ENCODE peak calls at places on chromosomes 6 and 20, in seven cellular contexts. Y is GM23248, H is PC-3, K is GM23338, T is HCT116, I is hepatocyte, G is MM.1S. E is an unnamed sample.

GRCh38 chr20:48397689-48398005 is 430.2 kb downstream of the PREX1 start:
- DNase-seq in Y (no peak), H (no peak), K (no peak), T (no peak), I (peak), G (no peak), E (no peak)

GRCh38 chr20:59781236-59781635 is 152.2 kb downstream of the SYCP2 start:
- DNase-seq in Y (no peak), H (no peak), K (no peak), T (no peak), I (no peak), G (no peak), E (no peak)

GRCh38 chr6:71349976-71350615 is 61.5 kb downstream of the OGFRL1 start:
- DNase-seq in Y (peak), H (peak), K (no peak), T (no peak), I (no peak), G (no peak), E (no peak)

GRCh38 chr6:99333068-99333467 is 16.4 kb downstream of the FAXC start:
- DNase-seq in Y (no peak), H (no peak), K (no peak), T (no peak), I (no peak), G (peak), E (peak)

GRCh38 chr6:112332274-112332673 is 14.9 kb upstream of the RFPL4B start:
- DNase-seq in Y (peak), H (no peak), K (no peak), T (no peak), I (no peak), G (no peak), E (no peak)

GRCh38 chr6:137498488-137499219 is 4.5 kb upstream of the OLIG3 start:
- DNase-seq in Y (no peak), H (no peak), K (no peak), T (no peak), I (no peak), G (no peak), E (no peak)

GRCh38 chr6:33375143-33375649 is 16.4 kb upstream of the KIFC1 start:
- DNase-seq in Y (peak), H (peak), K (no peak), T (no peak), I (peak), G (no peak), E (no peak)

GRCh38 chr6:97669191-97669651 is 386.2 kb upstream of the MMS22L start:
- DNase-seq in Y (peak), H (no peak), K (peak), T (no peak), I (peak), G (no peak), E (no peak)

GRCh38 chr6:169251371-169251802 is 2.3 kb downstream of the THBS2 start:
- DNase-seq in Y (peak), H (no peak), K (peak), T (no peak), I (no peak), G (no peak), E (no peak)

GRCh38 chr6:47520282-47520681 is 42.7 kb downstream of the CD2AP start:
- DNase-seq in Y (no peak), H (no peak), K (no peak), T (no peak), I (peak), G (no peak), E (no peak)

GRCh38 chr6:170034294-170034693 is 256.6 kb downstream of the DLL1 start:
- DNase-seq in Y (no peak), H (no peak), K (no peak), T (no peak), I (no peak), G (no peak), E (no peak)

GRCh38 chr6:164826831-164827468 is 482.5 kb downstream of the C6orf118 start:
- DNase-seq in Y (no peak), H (peak), K (no peak), T (no peak), I (no peak), G (no peak), E (no peak)

GRCh38 chr6:117559299-117559698 is 43.0 kb downstream of the GOPC start:
- DNase-seq in Y (no peak), H (no peak), K (no peak), T (no peak), I (no peak), G (no peak), E (no peak)

GRCh38 chr6:15945593-15946159 is 183.2 kb upstream of the MYLIP start:
- DNase-seq in Y (peak), H (peak), K (no peak), T (no peak), I (no peak), G (no peak), E (no peak)

GRCh38 chr20:63223121-63223825 is 7.3 kb upstream of the YTHDF1 start:
- DNase-seq in Y (peak), H (peak), K (peak), T (no peak), I (peak), G (peak), E (peak)

GRCh38 chr6:114169763-114170162 is 173.1 kb downstream of the HS3ST5 start:
- DNase-seq in Y (no peak), H (no peak), K (no peak), T (no peak), I (no peak), G (no peak), E (no peak)

GRCh38 chr20:4904127-4904860 is 97.0 kb downstream of the SLC23A2 start:
- DNase-seq in Y (no peak), H (peak), K (no peak), T (no peak), I (no peak), G (no peak), E (no peak)

GRCh38 chr6:87182321-87182720 is 27.0 kb downstream of the ZNF292 start:
- DNase-seq in Y (no peak), H (no peak), K (no peak), T (no peak), I (no peak), G (no peak), E (no peak)

GRCh38 chr6:36038120-36038876 is 10.7 kb downstream of the MAPK14 start:
- DNase-seq in Y (no peak), H (no peak), K (no peak), T (no peak), I (no peak), G (no peak), E (no peak)

GRCh38 chr6:10589983-10590382 is 68.8 kb downstream of the GCNT2 start:
- DNase-seq in Y (no peak), H (no peak), K (no peak), T (no peak), I (no peak), G (no peak), E (no peak)

GRCh38 chr6:157830354-157831017 is 7.4 kb downstream of the SNX9 start:
- DNase-seq in Y (no peak), H (no peak), K (no peak), T (no peak), I (no peak), G (no peak), E (no peak)

GRCh38 chr20:37296371-37296770 is 6.9 kb downstream of the MANBAL start:
- DNase-seq in Y (no peak), H (no peak), K (no peak), T (no peak), I (no peak), G (no peak), E (peak)

GRCh38 chr20:21113697-21114096 is 7.5 kb upstream of the LINC00237 start:
- DNase-seq in Y (no peak), H (no peak), K (no peak), T (no peak), I (no peak), G (no peak), E (no peak)
- TF ChIP-seq EZH2phosphoT487 in Y (no peak), H (no peak), K (no peak), T (no peak), I (no peak), G (no peak), E (no peak)

GRCh38 chr6:79525272-79526100 is 11.7 kb downstream of the LCA5 start:
- DNase-seq in Y (peak), H (peak), K (peak), T (no peak), I (peak), G (no peak), E (no peak)
- H3K4me2 ChIP-seq in Y (no peak), H (peak), K (peak), T (peak), I (peak), G (no peak), E (no peak)

DNA sequence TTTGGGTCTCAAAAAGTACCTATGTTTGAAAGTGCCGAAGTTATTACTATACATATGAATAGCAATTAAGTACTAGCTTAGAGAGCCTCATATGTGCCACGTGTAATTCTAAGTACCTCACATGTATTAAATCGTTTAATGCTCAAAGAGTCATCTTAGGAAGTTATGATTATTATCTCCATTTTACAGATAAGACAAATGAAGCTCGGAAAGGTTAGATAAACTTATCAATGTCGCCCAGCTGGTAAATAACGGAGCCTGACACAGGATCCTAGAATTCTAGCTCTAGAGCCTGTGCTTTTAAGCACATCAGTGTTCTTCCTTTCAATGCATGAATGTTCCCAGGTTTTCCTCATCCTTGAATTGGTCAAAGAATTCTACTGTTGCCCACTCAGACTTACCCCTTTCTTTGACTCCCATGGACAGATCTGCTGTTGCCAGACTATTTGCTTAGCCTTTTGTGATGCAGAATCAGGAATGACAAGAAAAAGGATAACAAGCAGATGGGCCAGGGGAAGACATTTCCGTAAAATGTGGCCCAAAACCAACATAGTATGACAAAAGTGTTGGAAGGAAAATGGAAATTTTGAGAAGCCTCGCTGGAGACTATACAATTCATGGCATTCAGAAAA is 237.0 kb upstream of the CITED2 start:
- DNase-seq in Y (no peak), H (no peak), K (peak), T (no peak), I (no peak), G (no peak), E (no peak)
- H2AFZ ChIP-seq in Y (peak), H (no peak), K (no peak), T (no peak), I (no peak), G (no peak), E (no peak)

DNA sequence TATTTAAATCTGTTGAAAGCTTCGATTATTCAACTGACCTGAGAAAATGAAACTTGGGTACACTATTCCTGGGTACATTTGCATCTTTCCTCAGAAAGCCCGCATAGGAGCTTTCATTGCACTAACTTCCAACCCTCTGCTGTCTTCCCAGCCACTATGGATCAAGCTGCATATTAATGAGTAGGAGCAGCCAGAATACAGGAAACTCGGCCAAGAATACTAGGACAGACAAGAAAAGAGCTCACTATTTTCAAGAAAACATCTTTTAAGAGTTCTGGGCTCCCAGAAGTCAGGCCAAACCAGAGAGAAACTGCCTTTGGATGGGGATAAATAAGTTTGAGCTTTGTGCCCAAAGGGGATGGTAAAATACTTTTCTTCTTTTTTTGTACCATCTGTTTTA is 134.9 kb upstream of the CCDC28A start:
- DNase-seq in Y (no peak), H (no peak), K (no peak), T (no peak), I (no peak), G (no peak), E (no peak)
- TF ChIP-seq EZH2phosphoT487 in Y (no peak), H (no peak), K (no peak), T (no peak), I (no peak), G (no peak), E (no peak)

GRCh38 chr20:35225319-35226125 is 968 bp upstream of the MMP24 start:
- DNase-seq in Y (no peak), H (no peak), K (peak), T (no peak), I (no peak), G (no peak), E (no peak)
- H3K4me2 ChIP-seq in Y (no peak), H (no peak), K (peak), T (no peak), I (peak), G (no peak), E (no peak)

DNA sequence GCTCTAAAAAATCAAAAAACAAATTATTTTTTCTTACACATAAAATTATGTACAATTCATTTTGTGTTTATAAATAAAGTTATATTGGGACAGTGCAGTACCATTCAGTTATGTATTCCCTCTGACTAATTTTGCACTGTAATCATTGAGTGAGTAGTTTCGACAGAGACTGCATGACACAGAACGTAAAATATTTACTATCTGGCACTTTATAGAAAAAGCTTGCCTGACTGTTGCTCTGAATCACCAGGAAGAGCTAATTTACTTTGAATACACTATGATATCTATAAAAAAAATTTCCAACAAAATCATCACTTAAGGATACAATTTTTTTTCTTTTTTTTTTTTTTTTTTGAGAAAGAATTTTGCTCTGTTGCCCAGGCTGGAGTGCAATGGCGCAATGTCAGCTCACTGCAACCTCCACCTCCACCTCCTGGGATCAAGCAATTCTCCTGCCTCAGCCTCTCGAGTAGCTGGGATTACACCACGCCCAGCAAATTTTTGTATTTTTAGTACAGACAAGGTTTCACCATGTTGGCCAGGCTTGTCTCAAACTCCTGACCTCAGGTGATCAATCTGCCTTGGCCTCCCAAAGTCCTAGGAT is 11.0 kb upstream of the KHDC1L start:
- DNase-seq in Y (peak), H (peak), K (no peak), T (no peak), I (no peak), G (no peak), E (no peak)
- H2AFZ ChIP-seq in Y (no peak), H (no peak), K (no peak), T (no peak), I (no peak), G (no peak), E (no peak)

GRCh38 chr6:85405175-85405852 is 44.6 kb upstream of the NT5E start:
- DNase-seq in Y (peak), H (peak), K (no peak), T (no peak), I (peak), G (no peak), E (no peak)

GRCh38 chr6:85402922-85403321 is 47.0 kb upstream of the NT5E start:
- DNase-seq in Y (peak), H (no peak), K (no peak), T (no peak), I (no peak), G (no peak), E (no peak)

GRCh38 chr6:85405853-85406198 is 44.1 kb upstream of the NT5E start:
- DNase-seq in Y (no peak), H (no peak), K (no peak), T (no peak), I (peak), G (no peak), E (no peak)

GRCh38 chr6:85403331-85404015 is 46.4 kb upstream of the NT5E start:
- DNase-seq in Y (peak), H (peak), K (peak), T (no peak), I (peak), G (peak), E (no peak)

DNA sequence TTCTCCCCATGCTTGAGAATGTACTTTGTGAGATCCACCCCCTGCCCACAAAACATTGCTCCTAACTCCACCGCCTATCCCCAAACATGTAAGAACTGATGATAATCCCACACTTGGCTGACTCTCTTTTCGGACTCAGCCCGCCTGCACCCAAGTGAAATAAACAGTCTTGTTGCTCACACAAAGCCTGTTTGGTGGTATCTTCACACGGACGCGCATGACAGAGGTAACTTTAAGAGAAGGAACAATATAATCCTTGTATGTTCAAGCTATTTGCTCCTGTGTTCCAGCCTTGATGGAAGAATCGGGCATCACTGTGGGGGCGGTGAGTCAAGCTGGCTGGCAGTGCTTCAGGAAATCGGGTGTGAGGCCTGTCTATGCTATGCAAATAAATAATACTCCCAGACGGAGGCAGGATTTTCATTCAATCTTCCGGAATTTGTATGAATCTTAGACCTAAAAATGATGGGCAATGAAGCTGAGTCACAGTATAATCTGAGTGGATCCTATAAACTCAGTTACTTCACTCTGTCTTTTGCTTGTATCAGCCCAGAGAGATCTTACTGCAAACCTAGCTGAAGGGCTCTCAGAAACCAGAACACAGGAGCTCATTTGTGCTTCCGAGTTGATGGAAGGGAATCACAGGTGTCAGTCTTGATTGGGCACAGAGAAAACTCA is 45.2 kb upstream of the NT5E start:
- DNase-seq in Y (peak), H (peak), K (no peak), T (peak), I (peak), G (no peak), E (no peak)
- TF ChIP-seq EZH2phosphoT487 in Y (no peak), H (no peak), K (no peak), T (no peak), I (no peak), G (no peak), E (no peak)

E was measured in OCI-LY7.